ENCODE peak calls at places on chromosomes 12 and 14, in four cellular contexts. One of them, this sample, is unnamed.
A peak's percentile ranks its signal among the peaks of the same experiment; 100 is the strongest.

GRCh38 chr14:96086032-96086431 is 46.9 kb downstream of the C14orf132 start:
- DNase-seq in HCT116: no peak
- DNase-seq in GM23338: no peak
- DNase-seq in SK-N-SH: no peak
- DNase-seq in this sample: no peak

GRCh38 chr14:103126873-103127304 is 3.6 kb downstream of the TNFAIP2 start:
- DNase-seq in SK-N-SH: peak; percentile 89
- DNase-seq in HCT116: no peak
- DNase-seq in GM23338: peak; percentile 91
- DNase-seq in this sample: no peak

GRCh38 chr12:88325076-88325827 is 183.1 kb downstream of the TMTC3 start:
- DNase-seq in HCT116: no peak
- DNase-seq in GM23338: no peak
- DNase-seq in SK-N-SH: no peak
- DNase-seq in this sample: no peak

GRCh38 chr14:63205850-63206249 is 1.6 kb downstream of the RHOJ start:
- DNase-seq in HCT116: no peak
- DNase-seq in GM23338: no peak
- DNase-seq in SK-N-SH: no peak
- DNase-seq in this sample: no peak

GRCh38 chr14:102500190-102500661 is 9.3 kb downstream of the ANKRD9 start:
- DNase-seq in GM23338: no peak
- DNase-seq in SK-N-SH: no peak
- DNase-seq in HCT116: no peak
- DNase-seq in this sample: no peak

GRCh38 chr12:116319851-116320621 is 42.5 kb upstream of the MED13L start:
- DNase-seq in HCT116: no peak
- DNase-seq in SK-N-SH: peak; percentile 19
- DNase-seq in GM23338: no peak
- DNase-seq in this sample: no peak

GRCh38 chr14:76420827-76421226 is 44.9 kb downstream of the ESRRB start:
- DNase-seq in SK-N-SH: no peak
- DNase-seq in GM23338: no peak
- DNase-seq in HCT116: no peak
- DNase-seq in this sample: no peak

GRCh38 chr12:99195474-99195873 is 452.1 kb upstream of the GARIN6 start:
- DNase-seq in GM23338: peak; percentile 45
- DNase-seq in HCT116: no peak
- DNase-seq in SK-N-SH: no peak
- DNase-seq in this sample: peak; percentile 20

GRCh38 chr14:33052899-33053400 is 114.3 kb downstream of the NPAS3 start:
- DNase-seq in GM23338: no peak
- DNase-seq in HCT116: no peak
- DNase-seq in SK-N-SH: no peak
- DNase-seq in this sample: no peak

GRCh38 chr14:104510794-104511611 is 68.6 kb upstream of the C14orf180 start:
- DNase-seq in SK-N-SH: peak; percentile 71
- DNase-seq in HCT116: no peak
- DNase-seq in GM23338: no peak
- DNase-seq in this sample: no peak

GRCh38 chr12:459430-460258 is at the start of gene B4GALNT3:
- DNase-seq in GM23338: peak; percentile 81
- DNase-seq in HCT116: peak; percentile 54
- DNase-seq in SK-N-SH: peak; percentile 88
- DNase-seq in this sample: peak; percentile 17

GRCh38 chr14:103290961-103291360 is 43.1 kb upstream of the EIF5 start:
- DNase-seq in GM23338: no peak
- DNase-seq in HCT116: no peak
- DNase-seq in SK-N-SH: no peak
- DNase-seq in this sample: no peak

GRCh38 chr12:83042441-83043215 is 355.9 kb downstream of the TMTC2 start:
- DNase-seq in GM23338: peak; percentile 18
- DNase-seq in SK-N-SH: no peak
- DNase-seq in HCT116: no peak
- DNase-seq in this sample: no peak

GRCh38 chr12:107148105-107148504 is 54.8 kb upstream of the CRY1 start:
- DNase-seq in GM23338: no peak
- DNase-seq in HCT116: no peak
- DNase-seq in SK-N-SH: no peak
- DNase-seq in this sample: no peak

GRCh38 chr12:74152370-74152769 is 385.3 kb upstream of the ATXN7L3B start:
- DNase-seq in HCT116: no peak
- DNase-seq in SK-N-SH: no peak
- DNase-seq in GM23338: peak; percentile 14
- DNase-seq in this sample: no peak

GRCh38 chr14:73235531-73236155 is 1.7 kb upstream of the PAPLN start:
- DNase-seq in HCT116: no peak
- DNase-seq in GM23338: peak; percentile 83
- DNase-seq in SK-N-SH: no peak
- DNase-seq in this sample: peak; percentile 31

GRCh38 chr12:132407525-132407924 is 78.1 kb upstream of the GALNT9 start:
- DNase-seq in SK-N-SH: peak; percentile 73
- DNase-seq in GM23338: no peak
- DNase-seq in HCT116: no peak
- DNase-seq in this sample: no peak

GRCh38 chr14:25042362-25043299 is 7.3 kb downstream of the STXBP6 start:
- DNase-seq in SK-N-SH: no peak
- DNase-seq in GM23338: peak; percentile 80
- DNase-seq in HCT116: no peak
- DNase-seq in this sample: no peak

GRCh38 chr12:83432176-83432719 is 745.5 kb downstream of the TMTC2 start:
- DNase-seq in HCT116: no peak
- DNase-seq in SK-N-SH: no peak
- DNase-seq in GM23338: peak; percentile 34
- DNase-seq in this sample: no peak

GRCh38 chr14:75279153-75279738 is 618 bp downstream of the FOS start:
- DNase-seq in GM23338: peak; percentile 46
- DNase-seq in SK-N-SH: peak; percentile 53
- DNase-seq in HCT116: no peak
- DNase-seq in this sample: no peak

GRCh38 chr12:27463826-27464554 is 17.5 kb downstream of the SMCO2 start:
- DNase-seq in GM23338: peak; percentile 11
- DNase-seq in HCT116: no peak
- DNase-seq in SK-N-SH: no peak
- DNase-seq in this sample: no peak

GRCh38 chr12:47219243-47219642 is 139.5 kb upstream of the AMIGO2 start:
- DNase-seq in HCT116: no peak
- DNase-seq in SK-N-SH: no peak
- DNase-seq in GM23338: no peak
- DNase-seq in this sample: no peak

GRCh38 chr14:104650057-104650980 is 39.1 kb upstream of the INF2 start:
- DNase-seq in GM23338: peak; percentile 91
- DNase-seq in HCT116: no peak
- DNase-seq in SK-N-SH: peak; percentile 98
- DNase-seq in this sample: peak; percentile 77

GRCh38 chr12:87847147-87847546 is 182.1 kb downstream of the C12orf50 start:
- DNase-seq in GM23338: peak; percentile 47
- DNase-seq in HCT116: no peak
- DNase-seq in SK-N-SH: no peak
- DNase-seq in this sample: no peak

GRCh38 chr14:65098586-65098985 is 3.7 kb downstream of the MAX start:
- DNase-seq in SK-N-SH: no peak
- DNase-seq in HCT116: no peak
- DNase-seq in GM23338: no peak
- DNase-seq in this sample: peak; percentile 60

GRCh38 chr12:23359975-23360638 is 589.4 kb downstream of the SOX5 start:
- DNase-seq in HCT116: no peak
- DNase-seq in GM23338: no peak
- DNase-seq in SK-N-SH: no peak
- DNase-seq in this sample: no peak

GRCh38 chr12:30847259-30847658 is 79.3 kb upstream of the TSPAN11 start:
- DNase-seq in GM23338: peak; percentile 86
- DNase-seq in SK-N-SH: peak; percentile 44
- DNase-seq in HCT116: peak; percentile 62
- DNase-seq in this sample: peak; percentile 84

GRCh38 chr14:23910081-23910875 is 43.3 kb upstream of the DHRS4 start:
- DNase-seq in SK-N-SH: peak; percentile 73
- DNase-seq in HCT116: peak; percentile 38
- DNase-seq in GM23338: peak; percentile 94
- DNase-seq in this sample: peak; percentile 19

GRCh38 chr12:96250119-96250685 is 56.0 kb downstream of the ELK3 start:
- DNase-seq in GM23338: no peak
- DNase-seq in SK-N-SH: no peak
- DNase-seq in HCT116: no peak
- DNase-seq in this sample: no peak

GRCh38 chr14:24246765-24247212 is 4.4 kb upstream of the TINF2 start:
- DNase-seq in SK-N-SH: no peak
- DNase-seq in GM23338: no peak
- DNase-seq in HCT116: no peak
- DNase-seq in this sample: peak; percentile 19

GRCh38 chr14:61326847-61327246 is 5.5 kb downstream of the PRKCH start:
- DNase-seq in HCT116: no peak
- DNase-seq in GM23338: peak; percentile 53
- DNase-seq in SK-N-SH: peak; percentile 28
- DNase-seq in this sample: no peak

GRCh38 chr12:15648564-15648963 is 140.6 kb downstream of the EPS8 start:
- DNase-seq in SK-N-SH: no peak
- DNase-seq in GM23338: no peak
- DNase-seq in HCT116: no peak
- DNase-seq in this sample: no peak

GRCh38 chr14:59208224-59208814 is 19.9 kb downstream of the DAAM1 start:
- DNase-seq in SK-N-SH: no peak
- DNase-seq in GM23338: no peak
- DNase-seq in HCT116: no peak
- DNase-seq in this sample: no peak

GRCh38 chr12:16347391-16348298 is at the start of gene MGST1:
- DNase-seq in HCT116: peak; percentile 57
- DNase-seq in GM23338: peak; percentile 96
- DNase-seq in SK-N-SH: peak; percentile 8
- DNase-seq in this sample: peak; percentile 70

GRCh38 chr14:94681300-94682060 is 69.3 kb downstream of the SERPINA3 start:
- DNase-seq in HCT116: peak; percentile 74
- DNase-seq in SK-N-SH: peak; percentile 59
- DNase-seq in GM23338: peak; percentile 80
- DNase-seq in this sample: peak; percentile 10

GRCh38 chr12:52125499-52125900 is 46.0 kb downstream of the SMIM41 start:
- DNase-seq in GM23338: peak; percentile 85
- DNase-seq in SK-N-SH: peak; percentile 21
- DNase-seq in HCT116: no peak
- DNase-seq in this sample: no peak

GRCh38 chr12:48889679-48890078 is 24.0 kb upstream of the RND1 start:
- DNase-seq in SK-N-SH: no peak
- DNase-seq in HCT116: no peak
- DNase-seq in GM23338: no peak
- DNase-seq in this sample: no peak

GRCh38 chr14:20626274-20626673 is 15.2 kb downstream of the OR6S1 start:
- DNase-seq in HCT116: no peak
- DNase-seq in GM23338: no peak
- DNase-seq in SK-N-SH: no peak
- DNase-seq in this sample: no peak

GRCh38 chr14:63051966-63052365 is 6.7 kb upstream of the KCNH5 start:
- DNase-seq in SK-N-SH: no peak
- DNase-seq in GM23338: no peak
- DNase-seq in HCT116: no peak
- DNase-seq in this sample: no peak

GRCh38 chr14:103224996-103225874 is 102.0 kb downstream of the TNFAIP2 start:
- DNase-seq in HCT116: no peak
- DNase-seq in GM23338: no peak
- DNase-seq in SK-N-SH: no peak
- DNase-seq in this sample: no peak

GRCh38 chr14:55599250-55599879 is 19.4 kb downstream of the KTN1 start:
- DNase-seq in SK-N-SH: no peak
- DNase-seq in HCT116: peak; percentile 75
- DNase-seq in GM23338: no peak
- DNase-seq in this sample: no peak
- H2AFZ ChIP-seq in SK-N-SH: no peak overlapping the region
- H2AFZ ChIP-seq in HCT116: no peak overlapping the region
- H2AFZ ChIP-seq in GM23338: no peak overlapping the region
- H2AFZ ChIP-seq in this sample: no peak overlapping the region

DNA sequence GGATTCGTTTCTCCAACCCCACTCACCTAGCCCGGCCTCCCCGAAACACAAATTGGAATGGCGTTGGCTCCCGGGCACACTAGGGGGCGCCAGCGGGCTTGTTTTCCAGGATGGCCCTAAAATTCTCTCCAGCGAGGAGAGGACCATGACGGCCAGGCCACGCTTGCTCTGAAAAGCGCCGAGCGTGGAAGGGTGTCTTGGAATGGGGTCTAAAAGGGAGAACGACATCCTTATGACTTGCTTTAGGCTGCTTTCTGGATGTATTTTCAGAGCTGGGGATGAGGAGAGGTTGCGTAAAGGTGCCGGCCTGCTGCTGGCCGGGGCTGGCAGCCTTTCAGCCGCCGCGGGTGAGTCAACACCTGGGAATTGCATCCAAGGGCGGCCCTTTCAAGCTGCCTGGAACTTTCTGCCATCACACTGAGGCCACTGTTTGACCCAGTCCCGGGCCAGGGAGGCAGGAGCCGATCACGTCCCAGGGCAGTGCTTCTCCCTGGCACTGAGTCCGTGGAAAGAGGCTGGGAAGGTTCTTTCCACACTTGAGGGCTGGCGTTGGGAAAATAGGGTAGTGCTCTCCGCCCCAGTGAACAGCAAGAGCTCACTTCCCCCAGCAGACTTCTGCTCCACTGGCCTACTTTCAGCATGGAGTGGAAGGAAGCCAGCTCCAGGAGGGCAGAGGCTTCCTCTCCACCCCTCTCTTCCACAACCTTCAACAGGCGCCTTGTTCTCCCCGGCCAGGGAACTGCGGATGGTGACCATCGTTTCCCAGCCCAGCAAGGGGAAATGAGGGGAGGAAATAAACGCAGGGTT is 216.2 kb downstream of the TTC8 start:
- DNase-seq in SK-N-SH: peak; percentile 83
- DNase-seq in GM23338: peak; percentile 95
- DNase-seq in HCT116: peak; percentile 73
- DNase-seq in this sample: peak; percentile 69
- TF ChIP-seq EZH2phosphoT487 in SK-N-SH: no peak
- TF ChIP-seq EZH2phosphoT487 in GM23338: no peak
- TF ChIP-seq EZH2phosphoT487 in HCT116: no peak
- TF ChIP-seq EZH2phosphoT487 in this sample: no peak

GRCh38 chr12:20367731-20368652 is at the start of gene PDE3A:
- DNase-seq in SK-N-SH: peak; percentile 80
- DNase-seq in HCT116: peak; percentile 39
- DNase-seq in GM23338: peak; percentile 93
- DNase-seq in this sample: no peak
- TF ChIP-seq CTCF in SK-N-SH: peak; percentile 41
- TF ChIP-seq CTCF in HCT116: no peak
- TF ChIP-seq CTCF in GM23338: no peak
- TF ChIP-seq CTCF in this sample: no peak

GRCh38 chr12:123957191-123957590 is 15.4 kb downstream of the CCDC92 start:
- DNase-seq in GM23338: no peak
- DNase-seq in HCT116: no peak
- DNase-seq in SK-N-SH: no peak
- DNase-seq in this sample: no peak
- H2AFZ ChIP-seq in GM23338: no peak overlapping the region
- H2AFZ ChIP-seq in HCT116: no peak overlapping the region
- H2AFZ ChIP-seq in SK-N-SH: no peak overlapping the region
- H2AFZ ChIP-seq in this sample: no peak overlapping the region

DNA sequence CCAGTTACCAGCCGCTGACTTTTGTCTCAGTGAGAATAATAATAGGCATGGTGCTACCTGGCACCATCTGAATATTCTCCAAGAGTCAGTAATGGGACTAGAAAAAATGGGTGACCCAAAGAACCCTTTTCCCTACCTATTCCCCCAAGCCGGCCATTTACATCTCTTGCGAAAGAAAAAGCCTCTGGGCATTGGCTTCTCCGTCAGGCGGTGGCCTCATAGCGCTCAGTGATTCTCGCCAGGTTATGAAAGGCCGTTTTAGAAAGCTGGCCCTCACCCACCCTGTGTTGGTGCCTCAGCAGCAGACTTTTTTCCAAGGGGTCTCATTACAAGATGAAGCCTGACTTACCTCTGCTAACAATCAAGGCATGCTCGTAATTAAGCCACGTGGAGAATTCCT is 552 bp upstream of the SLC6A15 start:
- DNase-seq in HCT116: no peak
- DNase-seq in SK-N-SH: peak; percentile 21
- DNase-seq in GM23338: peak; percentile 61
- DNase-seq in this sample: no peak
- TF ChIP-seq EZH2phosphoT487 in HCT116: no peak
- TF ChIP-seq EZH2phosphoT487 in SK-N-SH: no peak
- TF ChIP-seq EZH2phosphoT487 in GM23338: no peak
- TF ChIP-seq EZH2phosphoT487 in this sample: no peak

This sample was measured in OCI-LY7.